ENCODE peak calls at places on chromosome 20, in five cellular contexts. T, P, K, U and E are unnamed samples.

GRCh38 chr20:17895641-17896246 is 72.8 kb downstream of the SNX5 start:
- DNase-seq in T (no peak), P (no peak), K (peak; percentile 81), U (no peak), E (no peak)

GRCh38 chr20:37990571-37991151 is 42.6 kb downstream of the TTI1 start:
- DNase-seq in T (peak; percentile 14), P (peak; percentile 67), K (peak; percentile 58), U (no peak), E (peak; percentile 36)

GRCh38 chr20:52078289-52078688 is 113.3 kb downstream of the ZFP64 start:
- DNase-seq in T (no peak), P (no peak), K (no peak), U (no peak), E (no peak)

GRCh38 chr20:31670371-31671228 is 32.9 kb downstream of the COX4I2 start:
- DNase-seq in T (no peak), P (no peak), K (no peak), U (peak; percentile 79), E (no peak)

GRCh38 chr20:31440012-31440659 is at the start of gene DEFB123:
- DNase-seq in T (no peak), P (no peak), K (no peak), U (no peak), E (no peak)

GRCh38 chr20:53922901-53923314 is 147.5 kb downstream of the BCAS1 start:
- DNase-seq in T (peak; percentile 87), P (no peak), K (no peak), U (no peak), E (no peak)

GRCh38 chr20:2816583-2817340 is 598 bp downstream of the TMEM239 start:
- DNase-seq in T (peak; percentile 16), P (peak; percentile 27), K (no peak), U (peak; percentile 48), E (no peak)

GRCh38 chr20:4502756-4503155 is 219.0 kb upstream of the PRND start:
- DNase-seq in T (no peak), P (peak; percentile 18), K (no peak), U (no peak), E (no peak)